ENCODE peak calls at places on chromosomes 1 and 21, in six cellular contexts. I is GM03348, F is AG04450, Q is A549, R is NCI-H1417, W is H54. Y is an unnamed sample.

GRCh38 chr1:36304970-36305914 is 926 bp upstream of the SH3D21 start:
- DNase-seq in I (no peak), F (no peak), Q (no peak), R (no peak), W (no peak), Y (no peak)

GRCh38 chr21:43940672-43941071 is 71.4 kb upstream of the TRAPPC10 start:
- DNase-seq in I (no peak), F (no peak), Q (no peak), R (no peak), W (no peak), Y (no peak)

GRCh38 chr1:25647863-25648262 is 31.3 kb downstream of the MAN1C1 start:
- DNase-seq in I (no peak), F (no peak), Q (no peak), R (no peak), W (no peak), Y (no peak)

GRCh38 chr1:224507771-224508523 is 73.3 kb upstream of the WDR26 start:
- DNase-seq in I (peak), F (no peak), Q (no peak), R (no peak), W (no peak), Y (peak)

GRCh38 chr1:167099851-167100250 is 6.0 kb downstream of the STYXL2 start:
- DNase-seq in I (no peak), F (no peak), Q (no peak), R (no peak), W (no peak), Y (no peak)

GRCh38 chr1:150981177-150981804 is 801 bp upstream of the ANXA9 start:
- DNase-seq in I (peak), F (no peak), Q (no peak), R (peak), W (peak), Y (no peak)

GRCh38 chr1:212606042-212606733 is 2.4 kb upstream of the ATF3 start:
- DNase-seq in I (no peak), F (no peak), Q (no peak), R (no peak), W (no peak), Y (no peak)

GRCh38 chr1:64004451-64004850 is 199.0 kb upstream of the UBE2U start:
- DNase-seq in I (no peak), F (no peak), Q (no peak), R (no peak), W (no peak), Y (no peak)

GRCh38 chr1:22530701-22531100 is 32.6 kb upstream of the EPHA8 start:
- DNase-seq in I (no peak), F (no peak), Q (no peak), R (no peak), W (no peak), Y (no peak)

GRCh38 chr1:83769594-83770321 is 229.2 kb downstream of the TTLL7 start:
- DNase-seq in I (no peak), F (no peak), Q (no peak), R (peak), W (no peak), Y (no peak)

GRCh38 chr1:29849038-29849750 is 612.9 kb downstream of the PTPRU start:
- DNase-seq in I (peak), F (no peak), Q (peak), R (peak), W (peak), Y (no peak)

GRCh38 chr1:232470711-232471110 is 159.2 kb downstream of the SIPA1L2 start:
- DNase-seq in I (no peak), F (no peak), Q (no peak), R (no peak), W (no peak), Y (no peak)

GRCh38 chr1:167714098-167714850 is 7.5 kb upstream of the MPZL1 start:
- DNase-seq in I (peak), F (peak), Q (peak), R (peak), W (peak), Y (peak)

GRCh38 chr21:44878053-44878982 is 4.8 kb upstream of the PTTG1IP start:
- DNase-seq in I (no peak), F (no peak), Q (peak), R (no peak), W (no peak), Y (no peak)

GRCh38 chr1:112618114-112618720 is 724 bp downstream of the ST7L start:
- DNase-seq in I (peak), F (no peak), Q (peak), R (peak), W (no peak), Y (no peak)

GRCh38 chr1:15617874-15618684 is 821 bp downstream of the DDI2 start:
- DNase-seq in I (peak), F (no peak), Q (no peak), R (peak), W (no peak), Y (no peak)

GRCh38 chr1:145799806-145800205 is 24.1 kb downstream of the RNF115 start:
- DNase-seq in I (no peak), F (no peak), Q (no peak), R (no peak), W (no peak), Y (no peak)

GRCh38 chr1:246001821-246002220 is 505.3 kb downstream of the SMYD3 start:
- DNase-seq in I (no peak), F (peak), Q (no peak), R (no peak), W (no peak), Y (no peak)

GRCh38 chr1:1024421-1025415 is 4.8 kb downstream of the AGRN start:
- DNase-seq in I (peak), F (no peak), Q (peak), R (no peak), W (peak), Y (no peak)

GRCh38 chr1:109298666-109299086 is 8.1 kb downstream of the MYBPHL start:
- DNase-seq in I (peak), F (no peak), Q (no peak), R (no peak), W (no peak), Y (no peak)

GRCh38 chr1:80181418-80181817 is 1174.9 kb upstream of the ADGRL4 start:
- DNase-seq in I (no peak), F (no peak), Q (no peak), R (no peak), W (no peak), Y (no peak)

GRCh38 chr1:39980555-39981313 is 25.8 kb downstream of the MFSD2A start:
- DNase-seq in I (no peak), F (no peak), Q (no peak), R (no peak), W (no peak), Y (no peak)

GRCh38 chr1:966603-967295 is 467 bp downstream of the PLEKHN1 start:
- DNase-seq in I (peak), F (no peak), Q (peak), R (peak), W (peak), Y (no peak)

GRCh38 chr1:20399606-20400180 is 86.3 kb downstream of the CAMK2N1 start:
- DNase-seq in I (no peak), F (no peak), Q (no peak), R (no peak), W (no peak), Y (no peak)

GRCh38 chr1:45840704-45841103 is 37.3 kb downstream of the MAST2 start:
- DNase-seq in I (no peak), F (no peak), Q (no peak), R (no peak), W (no peak), Y (no peak)

GRCh38 chr1:36390411-36390810 is 4.7 kb upstream of the STK40 start:
- DNase-seq in I (no peak), F (no peak), Q (no peak), R (no peak), W (no peak), Y (no peak)

GRCh38 chr1:97919568-97920261 is 1.1 kb downstream of the DPYD start:
- DNase-seq in I (no peak), F (no peak), Q (no peak), R (no peak), W (no peak), Y (no peak)

Y was measured in BJ.